ENCODE peak calls at places on chromosome 9, in eight cellular contexts. One of them, this sample, is unnamed.
A peak's percentile ranks its signal among the peaks of the same experiment; 100 is the strongest.

GRCh38 chr9:121842612-121842978 is 191.2 kb downstream of the DAB2IP start:
- DNase-seq in heart left ventricle: no peak
- DNase-seq in CD4-positive, alpha-beta T cell: no peak
- DNase-seq in ascending aorta: no peak
- DNase-seq in PC-3: peak; percentile 60
- DNase-seq in transverse colon: no peak
- DNase-seq in fibroblast of villous mesenchyme: peak; percentile 65
- DNase-seq in tibial artery: no peak
- DNase-seq in this sample: no peak

GRCh38 chr9:126128494-126129142 is 198.0 kb upstream of the MVB12B start:
- DNase-seq in heart left ventricle: no peak
- DNase-seq in CD4-positive, alpha-beta T cell: no peak
- DNase-seq in ascending aorta: peak; percentile 33
- DNase-seq in PC-3: no peak
- DNase-seq in transverse colon: no peak
- DNase-seq in fibroblast of villous mesenchyme: no peak
- DNase-seq in tibial artery: no peak
- DNase-seq in this sample: no peak

GRCh38 chr9:125517577-125517976 is 189.4 kb downstream of the MAPKAP1 start:
- DNase-seq in heart left ventricle: no peak
- DNase-seq in CD4-positive, alpha-beta T cell: no peak
- DNase-seq in ascending aorta: no peak
- DNase-seq in PC-3: no peak
- DNase-seq in transverse colon: no peak
- DNase-seq in fibroblast of villous mesenchyme: no peak
- DNase-seq in tibial artery: no peak
- DNase-seq in this sample: no peak

GRCh38 chr9:107954303-107954702 is 464.7 kb upstream of the KLF4 start:
- DNase-seq in heart left ventricle: no peak
- DNase-seq in CD4-positive, alpha-beta T cell: no peak
- DNase-seq in ascending aorta: peak; percentile 67
- DNase-seq in PC-3: no peak
- DNase-seq in transverse colon: no peak
- DNase-seq in fibroblast of villous mesenchyme: no peak
- DNase-seq in tibial artery: peak; percentile 40
- DNase-seq in this sample: no peak

GRCh38 chr9:135649508-135649907 is 10.2 kb upstream of the GLT6D1 start:
- DNase-seq in heart left ventricle: no peak
- DNase-seq in CD4-positive, alpha-beta T cell: no peak
- DNase-seq in ascending aorta: no peak
- DNase-seq in PC-3: no peak
- DNase-seq in transverse colon: no peak
- DNase-seq in fibroblast of villous mesenchyme: no peak
- DNase-seq in tibial artery: no peak
- DNase-seq in this sample: no peak

GRCh38 chr9:37550781-37551180 is 25.4 kb downstream of the FBXO10 start:
- DNase-seq in heart left ventricle: no peak
- DNase-seq in CD4-positive, alpha-beta T cell: no peak
- DNase-seq in ascending aorta: no peak
- DNase-seq in PC-3: no peak
- DNase-seq in transverse colon: no peak
- DNase-seq in fibroblast of villous mesenchyme: peak; percentile 70
- DNase-seq in tibial artery: no peak
- DNase-seq in this sample: no peak

GRCh38 chr9:81410201-81410600 is 279.1 kb downstream of the TLE1 start:
- DNase-seq in heart left ventricle: no peak
- DNase-seq in CD4-positive, alpha-beta T cell: no peak
- DNase-seq in ascending aorta: no peak
- DNase-seq in PC-3: peak; percentile 90
- DNase-seq in transverse colon: no peak
- DNase-seq in fibroblast of villous mesenchyme: peak; percentile 48
- DNase-seq in tibial artery: no peak
- DNase-seq in this sample: peak; percentile 87

GRCh38 chr9:5982352-5982751 is 33.1 kb downstream of the RANBP6 start:
- DNase-seq in heart left ventricle: no peak
- DNase-seq in CD4-positive, alpha-beta T cell: no peak
- DNase-seq in ascending aorta: no peak
- DNase-seq in PC-3: no peak
- DNase-seq in transverse colon: no peak
- DNase-seq in fibroblast of villous mesenchyme: peak; percentile 16
- DNase-seq in tibial artery: no peak
- DNase-seq in this sample: no peak

GRCh38 chr9:99605016-99605743 is 216.5 kb upstream of the NR4A3 start:
- DNase-seq in heart left ventricle: no peak
- DNase-seq in CD4-positive, alpha-beta T cell: no peak
- DNase-seq in ascending aorta: no peak
- DNase-seq in PC-3: no peak
- DNase-seq in transverse colon: no peak
- DNase-seq in fibroblast of villous mesenchyme: no peak
- DNase-seq in tibial artery: no peak
- DNase-seq in this sample: no peak

GRCh38 chr9:131020388-131020787 is 11.4 kb downstream of the LAMC3 start:
- DNase-seq in heart left ventricle: no peak
- DNase-seq in CD4-positive, alpha-beta T cell: no peak
- DNase-seq in ascending aorta: peak; percentile 74
- DNase-seq in PC-3: peak; percentile 23
- DNase-seq in transverse colon: no peak
- DNase-seq in fibroblast of villous mesenchyme: peak; percentile 82
- DNase-seq in tibial artery: no peak
- DNase-seq in this sample: peak; percentile 87

GRCh38 chr9:86511614-86512360 is 157.6 kb upstream of the TUT7 start:
- DNase-seq in heart left ventricle: no peak
- DNase-seq in CD4-positive, alpha-beta T cell: no peak
- DNase-seq in ascending aorta: no peak
- DNase-seq in PC-3: no peak
- DNase-seq in transverse colon: no peak
- DNase-seq in fibroblast of villous mesenchyme: no peak
- DNase-seq in tibial artery: no peak
- DNase-seq in this sample: no peak

GRCh38 chr9:114732842-114733241 is 50.9 kb upstream of the TEX48 start:
- DNase-seq in heart left ventricle: no peak
- DNase-seq in CD4-positive, alpha-beta T cell: no peak
- DNase-seq in ascending aorta: no peak
- DNase-seq in PC-3: peak; percentile 76
- DNase-seq in transverse colon: no peak
- DNase-seq in fibroblast of villous mesenchyme: no peak
- DNase-seq in tibial artery: no peak
- DNase-seq in this sample: no peak

GRCh38 chr9:120386390-120387131 is 193.4 kb downstream of the CDK5RAP2 start:
- DNase-seq in heart left ventricle: no peak
- DNase-seq in CD4-positive, alpha-beta T cell: no peak
- DNase-seq in ascending aorta: no peak
- DNase-seq in PC-3: no peak
- DNase-seq in transverse colon: no peak
- DNase-seq in fibroblast of villous mesenchyme: no peak
- DNase-seq in tibial artery: no peak
- DNase-seq in this sample: peak; percentile 71

GRCh38 chr9:111959468-111959941 is 62.9 kb downstream of the UGCG start:
- DNase-seq in heart left ventricle: no peak
- DNase-seq in CD4-positive, alpha-beta T cell: no peak
- DNase-seq in ascending aorta: peak; percentile 69
- DNase-seq in PC-3: peak; percentile 84
- DNase-seq in transverse colon: peak; percentile 67
- DNase-seq in fibroblast of villous mesenchyme: peak; percentile 88
- DNase-seq in tibial artery: peak; percentile 61
- DNase-seq in this sample: peak; percentile 99

GRCh38 chr9:96159596-96159995 is 142.4 kb downstream of the HSD17B3 start:
- DNase-seq in heart left ventricle: no peak
- DNase-seq in CD4-positive, alpha-beta T cell: no peak
- DNase-seq in ascending aorta: no peak
- DNase-seq in PC-3: no peak
- DNase-seq in transverse colon: no peak
- DNase-seq in fibroblast of villous mesenchyme: no peak
- DNase-seq in tibial artery: no peak
- DNase-seq in this sample: no peak

GRCh38 chr9:31590091-31590490 is 794.4 kb upstream of the ACO1 start:
- DNase-seq in heart left ventricle: no peak
- DNase-seq in CD4-positive, alpha-beta T cell: no peak
- DNase-seq in ascending aorta: no peak
- DNase-seq in PC-3: peak; percentile 2
- DNase-seq in transverse colon: no peak
- DNase-seq in fibroblast of villous mesenchyme: no peak
- DNase-seq in tibial artery: no peak
- DNase-seq in this sample: peak; percentile 29

GRCh38 chr9:18333157-18333556 is 140.8 kb upstream of the ADAMTSL1 start:
- DNase-seq in heart left ventricle: no peak
- DNase-seq in CD4-positive, alpha-beta T cell: no peak
- DNase-seq in ascending aorta: no peak
- DNase-seq in PC-3: no peak
- DNase-seq in transverse colon: no peak
- DNase-seq in fibroblast of villous mesenchyme: no peak
- DNase-seq in tibial artery: no peak
- DNase-seq in this sample: peak; percentile 87

GRCh38 chr9:71812385-71812784 is 44.1 kb upstream of the CEMIP2 start:
- DNase-seq in heart left ventricle: peak; percentile 32
- DNase-seq in CD4-positive, alpha-beta T cell: no peak
- DNase-seq in ascending aorta: peak; percentile 82
- DNase-seq in PC-3: no peak
- DNase-seq in transverse colon: no peak
- DNase-seq in fibroblast of villous mesenchyme: peak; percentile 9
- DNase-seq in tibial artery: peak; percentile 33
- DNase-seq in this sample: peak; percentile 66

GRCh38 chr9:4301971-4302427 is 2.1 kb upstream of the GLIS3 start:
- DNase-seq in heart left ventricle: peak; percentile 25
- DNase-seq in CD4-positive, alpha-beta T cell: no peak
- DNase-seq in ascending aorta: peak; percentile 91
- DNase-seq in PC-3: peak; percentile 87
- DNase-seq in transverse colon: peak; percentile 10
- DNase-seq in fibroblast of villous mesenchyme: peak; percentile 77
- DNase-seq in tibial artery: peak; percentile 83
- DNase-seq in this sample: peak; percentile 96

GRCh38 chr9:2234371-2234893 is 219.3 kb downstream of the SMARCA2 start:
- DNase-seq in heart left ventricle: no peak
- DNase-seq in CD4-positive, alpha-beta T cell: no peak
- DNase-seq in ascending aorta: no peak
- DNase-seq in PC-3: peak; percentile 25
- DNase-seq in transverse colon: no peak
- DNase-seq in fibroblast of villous mesenchyme: peak; percentile 50
- DNase-seq in tibial artery: no peak
- DNase-seq in this sample: no peak

GRCh38 chr9:134188421-134189166 is 24.2 kb upstream of the RNU6ATAC start:
- DNase-seq in heart left ventricle: peak; percentile 16
- DNase-seq in CD4-positive, alpha-beta T cell: no peak
- DNase-seq in ascending aorta: peak; percentile 63
- DNase-seq in PC-3: no peak
- DNase-seq in transverse colon: no peak
- DNase-seq in fibroblast of villous mesenchyme: no peak
- DNase-seq in tibial artery: peak; percentile 11
- DNase-seq in this sample: no peak

GRCh38 chr9:84301851-84302250 is 38.7 kb downstream of the SLC28A3 start:
- DNase-seq in heart left ventricle: no peak
- DNase-seq in CD4-positive, alpha-beta T cell: no peak
- DNase-seq in ascending aorta: no peak
- DNase-seq in PC-3: peak; percentile 51
- DNase-seq in transverse colon: no peak
- DNase-seq in fibroblast of villous mesenchyme: peak; percentile 46
- DNase-seq in tibial artery: no peak
- DNase-seq in this sample: peak; percentile 69

DNA sequence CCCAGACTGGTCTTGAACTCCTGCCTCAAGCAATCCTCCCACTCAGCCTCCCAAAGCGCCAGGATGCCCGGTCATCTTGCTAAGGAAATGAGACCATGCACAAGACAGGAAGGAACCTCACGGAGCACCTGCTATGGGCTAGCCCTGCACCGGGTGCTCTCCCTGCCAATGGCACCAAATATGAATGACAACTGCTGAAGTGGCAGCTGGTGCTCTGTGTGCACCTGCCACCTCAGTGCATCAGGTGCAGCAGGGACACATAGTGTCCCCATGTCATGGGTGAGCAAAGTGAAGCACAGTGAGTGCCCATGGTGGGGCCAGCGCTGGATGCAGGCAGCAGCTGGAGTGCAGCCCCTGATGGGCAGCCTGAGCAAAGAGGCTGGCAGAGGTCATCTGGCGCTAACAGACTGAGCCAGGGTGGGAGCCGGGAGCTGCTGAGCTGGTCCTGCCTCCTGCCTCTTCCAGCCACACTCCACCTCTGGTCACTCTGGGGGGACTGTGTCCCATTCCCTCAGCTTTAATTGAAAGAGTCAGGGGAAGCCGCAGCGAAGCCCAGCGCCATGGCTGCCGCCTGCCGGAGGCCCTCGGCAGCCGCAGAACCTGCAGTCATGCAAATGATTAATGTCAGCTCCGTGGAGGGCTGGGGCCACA is 46.4 kb downstream of the BARX1 start:
- DNase-seq in heart left ventricle: no peak
- DNase-seq in CD4-positive, alpha-beta T cell: no peak
- DNase-seq in ascending aorta: no peak
- DNase-seq in PC-3: no peak
- DNase-seq in transverse colon: no peak
- DNase-seq in fibroblast of villous mesenchyme: no peak
- DNase-seq in tibial artery: no peak
- DNase-seq in this sample: no peak
- TF ChIP-seq CTCF in heart left ventricle: no peak
- TF ChIP-seq CTCF in CD4-positive, alpha-beta T cell: no peak
- TF ChIP-seq CTCF in ascending aorta: no peak
- TF ChIP-seq CTCF in PC-3: no peak
- TF ChIP-seq CTCF in transverse colon: no peak
- TF ChIP-seq CTCF in fibroblast of villous mesenchyme: no peak
- TF ChIP-seq CTCF in tibial artery: no peak
- TF ChIP-seq CTCF in this sample: no peak

GRCh38 chr9:91425270-91425669 is 1.6 kb upstream of the NFIL3 start:
- DNase-seq in heart left ventricle: no peak
- DNase-seq in CD4-positive, alpha-beta T cell: no peak
- DNase-seq in ascending aorta: peak; percentile 66
- DNase-seq in PC-3: no peak
- DNase-seq in transverse colon: no peak
- DNase-seq in fibroblast of villous mesenchyme: no peak
- DNase-seq in tibial artery: no peak
- DNase-seq in this sample: peak; percentile 29
- TF ChIP-seq CTCF in heart left ventricle: no peak
- TF ChIP-seq CTCF in CD4-positive, alpha-beta T cell: no peak
- TF ChIP-seq CTCF in ascending aorta: no peak
- TF ChIP-seq CTCF in PC-3: no peak
- TF ChIP-seq CTCF in transverse colon: no peak
- TF ChIP-seq CTCF in fibroblast of villous mesenchyme: no peak
- TF ChIP-seq CTCF in tibial artery: no peak
- TF ChIP-seq CTCF in this sample: no peak

DNA sequence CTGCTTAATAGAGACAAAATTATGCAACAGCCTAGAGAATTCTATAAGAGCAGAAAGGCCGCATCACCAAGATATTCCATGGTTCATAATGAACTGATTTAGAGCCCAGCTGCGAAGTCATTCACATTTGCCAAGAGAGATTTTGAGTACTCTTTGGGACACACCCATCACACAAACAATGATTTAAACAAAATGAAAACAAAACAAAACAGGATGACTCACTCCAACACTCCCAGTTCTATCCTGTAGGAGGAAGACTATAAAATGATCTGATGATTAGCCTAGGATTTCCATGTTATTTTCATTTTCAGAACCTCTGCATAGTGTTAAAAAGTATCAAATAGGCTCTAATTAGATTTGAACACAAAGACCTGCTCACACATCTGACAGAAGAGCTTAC is 145.8 kb upstream of the GNA14 start:
- DNase-seq in heart left ventricle: no peak
- DNase-seq in CD4-positive, alpha-beta T cell: no peak
- DNase-seq in ascending aorta: no peak
- DNase-seq in PC-3: peak; percentile 62
- DNase-seq in transverse colon: no peak
- DNase-seq in fibroblast of villous mesenchyme: peak; percentile 76
- DNase-seq in tibial artery: no peak
- DNase-seq in this sample: peak; percentile 60
- TF ChIP-seq CTCF in heart left ventricle: no peak
- TF ChIP-seq CTCF in CD4-positive, alpha-beta T cell: no peak
- TF ChIP-seq CTCF in ascending aorta: no peak
- TF ChIP-seq CTCF in PC-3: no peak
- TF ChIP-seq CTCF in transverse colon: no peak
- TF ChIP-seq CTCF in fibroblast of villous mesenchyme: peak; percentile 24
- TF ChIP-seq CTCF in tibial artery: no peak
- TF ChIP-seq CTCF in this sample: peak; percentile 40

GRCh38 chr9:127347831-127348699 is 48.9 kb upstream of the SLC2A8 start:
- DNase-seq in heart left ventricle: no peak
- DNase-seq in CD4-positive, alpha-beta T cell: no peak
- DNase-seq in ascending aorta: no peak
- DNase-seq in PC-3: no peak
- DNase-seq in transverse colon: no peak
- DNase-seq in fibroblast of villous mesenchyme: peak; percentile 55
- DNase-seq in tibial artery: no peak
- DNase-seq in this sample: peak; percentile 69
- TF ChIP-seq CTCF in heart left ventricle: peak; percentile 42
- TF ChIP-seq CTCF in CD4-positive, alpha-beta T cell: no peak
- TF ChIP-seq CTCF in ascending aorta: peak; percentile 54
- TF ChIP-seq CTCF in PC-3: no peak
- TF ChIP-seq CTCF in transverse colon: peak; percentile 13
- TF ChIP-seq CTCF in fibroblast of villous mesenchyme: peak; percentile 53
- TF ChIP-seq CTCF in tibial artery: peak; percentile 33
- TF ChIP-seq CTCF in this sample: peak; percentile 45